ENCODE peak calls at places on chromosomes 13 and 19, in eight cellular contexts. W is H9; X is DMS153; S is substantia nigra; G is NCI-H1417; O is stimulated activated CD4-positive, alpha-beta T cell treated with anti-CD3 and anti-CD28 coated beads, TNF-alpha, amount 100 ng/mL, for 48 hours; J is activated CD8-positive, alpha-beta memory T cell treated with anti-CD3 and anti-CD28 coated beads for 1 hour; C is SK-MEL-5. L is an unnamed sample.

GRCh38 chr13:78100481-78100880 is 181.8 kb upstream of the EDNRB start:
- DNase-seq in X (no peak), G (no peak), C (no peak), W (no peak), J (no peak), O (no peak), S (no peak), L (no peak)

GRCh38 chr13:51844862-51845573 is at the start of gene TMEM272:
- DNase-seq in J (no peak), O (peak), W (peak), X (peak), S (peak), C (peak), G (peak), L (peak)

GRCh38 chr13:43354147-43354945 is 331.0 kb downstream of the DNAJC15 start:
- DNase-seq in O (no peak), G (no peak), C (no peak), W (no peak), X (no peak), J (no peak), S (no peak), L (no peak)

GRCh38 chr13:30429721-30430694 is 7.7 kb downstream of the UBE2L5 start:
- DNase-seq in J (no peak), C (no peak), W (no peak), S (no peak), O (peak), G (no peak), X (no peak), L (no peak)

GRCh38 chr13:80717834-80718233 is 376.9 kb upstream of the SPRY2 start:
- DNase-seq in C (no peak), W (no peak), S (no peak), O (no peak), G (no peak), J (no peak), X (no peak), L (no peak)

GRCh38 chr13:50358715-50359367 is 343.6 kb downstream of the KCNRG start:
- DNase-seq in G (no peak), J (no peak), W (no peak), O (no peak), S (no peak), X (no peak), C (no peak), L (no peak)

GRCh38 chr13:23736541-23736940 is 152.7 kb downstream of the MIPEP start:
- DNase-seq in W (no peak), X (no peak), S (no peak), G (no peak), C (no peak), O (no peak), J (no peak), L (no peak)

GRCh38 chr19:33047422-33047821 is 17.3 kb downstream of the RHPN2 start:
- DNase-seq in W (peak), S (no peak), X (no peak), C (no peak), J (no peak), O (no peak), G (no peak), L (no peak)

GRCh38 chr19:36030264-36031148 is 2.2 kb downstream of the CLIP3 start:
- DNase-seq in G (no peak), S (no peak), C (no peak), W (no peak), X (no peak), O (no peak), J (no peak), L (no peak)

GRCh38 chr13:30880756-30881155 is 25.3 kb upstream of the MEDAG start:
- DNase-seq in C (no peak), J (no peak), W (no peak), X (no peak), S (no peak), G (no peak), O (no peak), L (no peak)

GRCh38 chr13:46679369-46680180 is 117.4 kb downstream of the ESD start:
- DNase-seq in C (no peak), G (no peak), J (no peak), W (no peak), S (no peak), O (no peak), X (no peak), L (no peak)

GRCh38 chr13:78709028-78709427 is 50.1 kb upstream of the OBI1 start:
- DNase-seq in X (no peak), W (no peak), S (no peak), J (no peak), C (peak), O (no peak), G (no peak), L (no peak)

GRCh38 chr13:43331676-43332075 is 308.3 kb downstream of the DNAJC15 start:
- DNase-seq in O (no peak), X (no peak), C (no peak), W (no peak), J (no peak), S (peak), G (no peak), L (peak)

GRCh38 chr19:21877976-21878375 is 42.0 kb upstream of the ZNF43 start:
- DNase-seq in X (no peak), C (no peak), G (no peak), O (no peak), J (no peak), S (no peak), W (no peak), L (no peak)

GRCh38 chr13:110108348-110109139 is 198.4 kb downstream of the COL4A1 start:
- DNase-seq in G (peak), J (no peak), S (peak), X (peak), O (no peak), C (peak), W (peak), L (peak)

GRCh38 chr19:11942843-11943108 is 17.9 kb downstream of the ZNF700 start:
- DNase-seq in J (no peak), O (no peak), G (peak), C (no peak), W (no peak), S (no peak), X (no peak), L (no peak)